ENCODE peak calls at places on chromosomes 6 and 20, in nine cellular contexts. One of them, this sample, is unnamed. For H3K36me3, the result is how much of the 10 kb centered on the place peaks cover.

GRCh38 chr6:44219053-44219814 is 2.5 kb downstream of the MYMX start:
- DNase-seq in CD8-positive, alpha-beta T cell: no peak
- DNase-seq in left ventricle myocardium inferior: peak
- DNase-seq in adrenal gland: peak
- DNase-seq in psoas muscle: peak
- DNase-seq in lower lobe of right lung: peak
- DNase-seq in IMR-90: peak
- DNase-seq in GM12878: no peak
- DNase-seq in hepatocyte: peak
- DNase-seq in this sample: no peak

GRCh38 chr20:57392512-57393271 is 1.5 kb downstream of the RBM38 start:
- DNase-seq in CD8-positive, alpha-beta T cell: peak
- DNase-seq in left ventricle myocardium inferior: peak
- DNase-seq in adrenal gland: peak
- DNase-seq in psoas muscle: peak
- DNase-seq in lower lobe of right lung: peak
- DNase-seq in IMR-90: no peak
- DNase-seq in GM12878: no peak
- DNase-seq in hepatocyte: no peak
- DNase-seq in this sample: no peak

GRCh38 chr20:41234546-41234945 is 83.0 kb downstream of the ZHX3 start:
- DNase-seq in CD8-positive, alpha-beta T cell: no peak
- DNase-seq in left ventricle myocardium inferior: peak
- DNase-seq in adrenal gland: no peak
- DNase-seq in psoas muscle: peak
- DNase-seq in lower lobe of right lung: no peak
- DNase-seq in IMR-90: no peak
- DNase-seq in GM12878: no peak
- DNase-seq in hepatocyte: no peak
- DNase-seq in this sample: no peak

GRCh38 chr6:130946076-130946475 is 117.0 kb downstream of the EPB41L2 start:
- DNase-seq in CD8-positive, alpha-beta T cell: no peak
- DNase-seq in left ventricle myocardium inferior: no peak
- DNase-seq in adrenal gland: no peak
- DNase-seq in psoas muscle: no peak
- DNase-seq in lower lobe of right lung: no peak
- DNase-seq in IMR-90: peak
- DNase-seq in GM12878: no peak
- DNase-seq in hepatocyte: no peak
- DNase-seq in this sample: no peak

GRCh38 chr6:158848441-158848840 is 29.3 kb upstream of the EZR start:
- DNase-seq in CD8-positive, alpha-beta T cell: no peak
- DNase-seq in left ventricle myocardium inferior: no peak
- DNase-seq in adrenal gland: no peak
- DNase-seq in psoas muscle: no peak
- DNase-seq in lower lobe of right lung: no peak
- DNase-seq in IMR-90: no peak
- DNase-seq in GM12878: no peak
- DNase-seq in hepatocyte: peak
- DNase-seq in this sample: no peak

GRCh38 chr6:80182291-80182690 is 75.8 kb downstream of the BCKDHB start:
- DNase-seq in CD8-positive, alpha-beta T cell: no peak
- DNase-seq in left ventricle myocardium inferior: no peak
- DNase-seq in adrenal gland: no peak
- DNase-seq in psoas muscle: no peak
- DNase-seq in lower lobe of right lung: no peak
- DNase-seq in IMR-90: peak
- DNase-seq in GM12878: no peak
- DNase-seq in hepatocyte: no peak
- DNase-seq in this sample: no peak

GRCh38 chr6:127510876-127511275 is 8.3 kb downstream of the MTCL3 start:
- DNase-seq in CD8-positive, alpha-beta T cell: no peak
- DNase-seq in left ventricle myocardium inferior: no peak
- DNase-seq in adrenal gland: no peak
- DNase-seq in psoas muscle: no peak
- DNase-seq in lower lobe of right lung: no peak
- DNase-seq in IMR-90: no peak
- DNase-seq in GM12878: no peak
- DNase-seq in hepatocyte: no peak
- DNase-seq in this sample: no peak

GRCh38 chr6:32940656-32941411 is at the start of gene HLA-DMB:
- DNase-seq in CD8-positive, alpha-beta T cell: peak
- DNase-seq in left ventricle myocardium inferior: no peak
- DNase-seq in adrenal gland: peak
- DNase-seq in psoas muscle: no peak
- DNase-seq in lower lobe of right lung: peak
- DNase-seq in IMR-90: peak
- DNase-seq in GM12878: peak
- DNase-seq in hepatocyte: peak
- DNase-seq in this sample: no peak

GRCh38 chr6:41917528-41917927 is 3.4 kb downstream of the MED20 start:
- DNase-seq in CD8-positive, alpha-beta T cell: no peak
- DNase-seq in left ventricle myocardium inferior: no peak
- DNase-seq in adrenal gland: peak
- DNase-seq in psoas muscle: no peak
- DNase-seq in lower lobe of right lung: no peak
- DNase-seq in IMR-90: peak
- DNase-seq in GM12878: no peak
- DNase-seq in hepatocyte: no peak
- DNase-seq in this sample: peak

GRCh38 chr6:85354761-85355618 is 94.9 kb upstream of the NT5E start:
- DNase-seq in CD8-positive, alpha-beta T cell: peak
- DNase-seq in left ventricle myocardium inferior: peak
- DNase-seq in adrenal gland: peak
- DNase-seq in psoas muscle: peak
- DNase-seq in lower lobe of right lung: peak
- DNase-seq in IMR-90: peak
- DNase-seq in GM12878: peak
- DNase-seq in hepatocyte: peak
- DNase-seq in this sample: no peak

GRCh38 chr6:10487668-10488327 is 33.4 kb upstream of the GCNT2 start:
- DNase-seq in CD8-positive, alpha-beta T cell: no peak
- DNase-seq in left ventricle myocardium inferior: no peak
- DNase-seq in adrenal gland: no peak
- DNase-seq in psoas muscle: no peak
- DNase-seq in lower lobe of right lung: no peak
- DNase-seq in IMR-90: no peak
- DNase-seq in GM12878: no peak
- DNase-seq in hepatocyte: no peak
- DNase-seq in this sample: no peak

GRCh38 chr20:10642859-10643559 is 30.8 kb downstream of the JAG1 start:
- DNase-seq in CD8-positive, alpha-beta T cell: no peak
- DNase-seq in left ventricle myocardium inferior: no peak
- DNase-seq in adrenal gland: no peak
- DNase-seq in psoas muscle: no peak
- DNase-seq in lower lobe of right lung: no peak
- DNase-seq in IMR-90: no peak
- DNase-seq in GM12878: no peak
- DNase-seq in hepatocyte: no peak
- DNase-seq in this sample: no peak

GRCh38 chr6:158439255-158439654 is 120.6 kb upstream of the TMEM181 start:
- DNase-seq in CD8-positive, alpha-beta T cell: no peak
- DNase-seq in left ventricle myocardium inferior: no peak
- DNase-seq in adrenal gland: no peak
- DNase-seq in psoas muscle: no peak
- DNase-seq in lower lobe of right lung: no peak
- DNase-seq in IMR-90: no peak
- DNase-seq in GM12878: peak
- DNase-seq in hepatocyte: no peak
- DNase-seq in this sample: no peak

GRCh38 chr6:138231399-138231886 is 13.2 kb upstream of the PBOV1 start:
- DNase-seq in CD8-positive, alpha-beta T cell: no peak
- DNase-seq in left ventricle myocardium inferior: no peak
- DNase-seq in adrenal gland: no peak
- DNase-seq in psoas muscle: no peak
- DNase-seq in lower lobe of right lung: no peak
- DNase-seq in IMR-90: no peak
- DNase-seq in GM12878: no peak
- DNase-seq in hepatocyte: peak
- DNase-seq in this sample: no peak

GRCh38 chr6:47698342-47698787 is at the start of gene ADGRF4:
- DNase-seq in CD8-positive, alpha-beta T cell: no peak
- DNase-seq in left ventricle myocardium inferior: no peak
- DNase-seq in adrenal gland: peak
- DNase-seq in psoas muscle: no peak
- DNase-seq in lower lobe of right lung: no peak
- DNase-seq in IMR-90: peak
- DNase-seq in GM12878: no peak
- DNase-seq in hepatocyte: peak
- DNase-seq in this sample: peak

GRCh38 chr20:57514273-57514751 is 10.6 kb downstream of the CTCFL start:
- DNase-seq in CD8-positive, alpha-beta T cell: no peak
- DNase-seq in left ventricle myocardium inferior: peak
- DNase-seq in adrenal gland: peak
- DNase-seq in psoas muscle: peak
- DNase-seq in lower lobe of right lung: peak
- DNase-seq in IMR-90: peak
- DNase-seq in GM12878: no peak
- DNase-seq in hepatocyte: peak
- DNase-seq in this sample: no peak

GRCh38 chr20:1414982-1415381 is 22.1 kb upstream of the FKBP1A start:
- DNase-seq in CD8-positive, alpha-beta T cell: no peak
- DNase-seq in left ventricle myocardium inferior: no peak
- DNase-seq in adrenal gland: no peak
- DNase-seq in psoas muscle: no peak
- DNase-seq in lower lobe of right lung: no peak
- DNase-seq in IMR-90: no peak
- DNase-seq in GM12878: no peak
- DNase-seq in hepatocyte: no peak
- DNase-seq in this sample: no peak

GRCh38 chr6:144639654-144640053 is 354.5 kb downstream of the UTRN start:
- DNase-seq in CD8-positive, alpha-beta T cell: no peak
- DNase-seq in left ventricle myocardium inferior: no peak
- DNase-seq in adrenal gland: no peak
- DNase-seq in psoas muscle: no peak
- DNase-seq in lower lobe of right lung: no peak
- DNase-seq in IMR-90: no peak
- DNase-seq in GM12878: no peak
- DNase-seq in hepatocyte: no peak
- DNase-seq in this sample: no peak

GRCh38 chr6:24856954-24857670 is 58.4 kb upstream of the ARMH2 start:
- DNase-seq in CD8-positive, alpha-beta T cell: no peak
- DNase-seq in left ventricle myocardium inferior: no peak
- DNase-seq in adrenal gland: no peak
- DNase-seq in psoas muscle: no peak
- DNase-seq in lower lobe of right lung: no peak
- DNase-seq in IMR-90: no peak
- DNase-seq in GM12878: no peak
- DNase-seq in hepatocyte: no peak
- DNase-seq in this sample: no peak

GRCh38 chr6:30322527-30323501 is 3.9 kb upstream of the TRIM39 start:
- DNase-seq in CD8-positive, alpha-beta T cell: no peak
- DNase-seq in left ventricle myocardium inferior: no peak
- DNase-seq in adrenal gland: no peak
- DNase-seq in psoas muscle: peak
- DNase-seq in lower lobe of right lung: no peak
- DNase-seq in IMR-90: peak
- DNase-seq in GM12878: no peak
- DNase-seq in hepatocyte: no peak
- DNase-seq in this sample: peak

GRCh38 chr6:150177260-150178246 is 34.7 kb downstream of the PPP1R14C start:
- DNase-seq in CD8-positive, alpha-beta T cell: no peak
- DNase-seq in left ventricle myocardium inferior: peak
- DNase-seq in adrenal gland: no peak
- DNase-seq in psoas muscle: no peak
- DNase-seq in lower lobe of right lung: no peak
- DNase-seq in IMR-90: peak
- DNase-seq in GM12878: no peak
- DNase-seq in hepatocyte: peak
- DNase-seq in this sample: no peak

GRCh38 chr6:46015119-46015968 is at the start of gene CLIC5:
- DNase-seq in CD8-positive, alpha-beta T cell: no peak
- DNase-seq in left ventricle myocardium inferior: peak
- DNase-seq in adrenal gland: peak
- DNase-seq in psoas muscle: peak
- DNase-seq in lower lobe of right lung: peak
- DNase-seq in IMR-90: no peak
- DNase-seq in GM12878: no peak
- DNase-seq in hepatocyte: peak
- DNase-seq in this sample: no peak

GRCh38 chr20:14295238-14295637 is 42.2 kb downstream of the FLRT3 start:
- DNase-seq in CD8-positive, alpha-beta T cell: no peak
- DNase-seq in left ventricle myocardium inferior: no peak
- DNase-seq in adrenal gland: no peak
- DNase-seq in psoas muscle: no peak
- DNase-seq in lower lobe of right lung: no peak
- DNase-seq in IMR-90: no peak
- DNase-seq in GM12878: peak
- DNase-seq in hepatocyte: no peak
- DNase-seq in this sample: no peak

GRCh38 chr6:168032383-168032760 is 34.9 kb downstream of the KIF25 start:
- DNase-seq in CD8-positive, alpha-beta T cell: no peak
- DNase-seq in left ventricle myocardium inferior: no peak
- DNase-seq in adrenal gland: no peak
- DNase-seq in psoas muscle: no peak
- DNase-seq in lower lobe of right lung: no peak
- DNase-seq in IMR-90: peak
- DNase-seq in GM12878: no peak
- DNase-seq in hepatocyte: peak
- DNase-seq in this sample: no peak
- H3K4me3 ChIP-seq in CD8-positive, alpha-beta T cell: no peak
- H3K4me3 ChIP-seq in left ventricle myocardium inferior: no peak
- H3K4me3 ChIP-seq in adrenal gland: no peak
- H3K4me3 ChIP-seq in psoas muscle: no peak
- H3K4me3 ChIP-seq in lower lobe of right lung: no peak
- H3K4me3 ChIP-seq in IMR-90: no peak
- H3K4me3 ChIP-seq in GM12878: no peak
- H3K4me3 ChIP-seq in hepatocyte: no peak
- H3K4me3 ChIP-seq in this sample: no peak

GRCh38 chr20:38083338-38084048 is 49.9 kb downstream of the RPRD1B start:
- DNase-seq in CD8-positive, alpha-beta T cell: no peak
- DNase-seq in left ventricle myocardium inferior: no peak
- DNase-seq in adrenal gland: no peak
- DNase-seq in psoas muscle: no peak
- DNase-seq in lower lobe of right lung: no peak
- DNase-seq in IMR-90: peak
- DNase-seq in GM12878: no peak
- DNase-seq in hepatocyte: no peak
- DNase-seq in this sample: no peak
- H3K36me3 ChIP-seq in CD8-positive, alpha-beta T cell: under half
- H3K36me3 ChIP-seq in left ventricle myocardium inferior: under half
- H3K36me3 ChIP-seq in adrenal gland: under half
- H3K36me3 ChIP-seq in psoas muscle: under half
- H3K36me3 ChIP-seq in lower lobe of right lung: half or more
- H3K36me3 ChIP-seq in IMR-90: under half
- H3K36me3 ChIP-seq in GM12878: under half
- H3K36me3 ChIP-seq in hepatocyte: under half
- H3K36me3 ChIP-seq in this sample: under half

GRCh38 chr20:33561981-33562601 is 72.2 kb downstream of the CBFA2T2 start:
- DNase-seq in CD8-positive, alpha-beta T cell: no peak
- DNase-seq in left ventricle myocardium inferior: peak
- DNase-seq in adrenal gland: peak
- DNase-seq in psoas muscle: peak
- DNase-seq in lower lobe of right lung: no peak
- DNase-seq in IMR-90: peak
- DNase-seq in GM12878: no peak
- DNase-seq in hepatocyte: peak
- DNase-seq in this sample: peak
- H3K4me3 ChIP-seq in CD8-positive, alpha-beta T cell: no peak
- H3K4me3 ChIP-seq in left ventricle myocardium inferior: peak
- H3K4me3 ChIP-seq in adrenal gland: no peak
- H3K4me3 ChIP-seq in psoas muscle: no peak
- H3K4me3 ChIP-seq in lower lobe of right lung: no peak
- H3K4me3 ChIP-seq in IMR-90: no peak
- H3K4me3 ChIP-seq in GM12878: no peak
- H3K4me3 ChIP-seq in hepatocyte: no peak
- H3K4me3 ChIP-seq in this sample: no peak

GRCh38 chr20:50123418-50123817 is 10.5 kb upstream of the UBE2V1 start:
- DNase-seq in CD8-positive, alpha-beta T cell: no peak
- DNase-seq in left ventricle myocardium inferior: no peak
- DNase-seq in adrenal gland: no peak
- DNase-seq in psoas muscle: no peak
- DNase-seq in lower lobe of right lung: no peak
- DNase-seq in IMR-90: no peak
- DNase-seq in GM12878: no peak
- DNase-seq in hepatocyte: no peak
- DNase-seq in this sample: no peak
- H3K36me3 ChIP-seq in CD8-positive, alpha-beta T cell: under half
- H3K36me3 ChIP-seq in left ventricle myocardium inferior: half or more
- H3K36me3 ChIP-seq in adrenal gland: under half
- H3K36me3 ChIP-seq in psoas muscle: under half
- H3K36me3 ChIP-seq in lower lobe of right lung: half or more
- H3K36me3 ChIP-seq in IMR-90: under half
- H3K36me3 ChIP-seq in GM12878: under half
- H3K36me3 ChIP-seq in hepatocyte: under half
- H3K36me3 ChIP-seq in this sample: under half

This sample was measured in BJ.